ENCODE peak calls at places on chromosomes 3 and 15, in ten cellular contexts. L, R, W, B, S, Q, J, C, T and G are unnamed samples.

GRCh38 chr15:76799760-76800159 is 105.4 kb downstream of the SCAPER start:
- DNase-seq in R (no peak), J (no peak), W (peak; percentile 19), B (no peak), C (no peak), T (peak; percentile 58), S (no peak), L (no peak), Q (peak; percentile 19), G (no peak)

GRCh38 chr3:183410759-183411158 is 17.7 kb downstream of the MCF2L2 start:
- DNase-seq in Q (no peak), S (no peak), W (no peak), C (no peak), T (no peak), R (no peak), L (no peak), B (no peak), J (no peak), G (no peak)

GRCh38 chr3:150372320-150373118 is 35.6 kb upstream of the TSC22D2 start:
- DNase-seq in C (no peak), J (no peak), Q (no peak), L (no peak), W (no peak), S (no peak), T (peak; percentile 34), R (no peak), B (no peak), G (no peak)

GRCh38 chr15:41567261-41567660 is 8.2 kb downstream of the TYRO3 start:
- DNase-seq in R (no peak), L (no peak), J (no peak), S (no peak), W (no peak), T (no peak), B (no peak), C (no peak), Q (no peak), G (no peak)

GRCh38 chr15:90782450-90782849 is 65.3 kb downstream of the BLM start:
- DNase-seq in Q (no peak), S (no peak), J (no peak), R (no peak), W (no peak), C (no peak), T (no peak), L (no peak), B (no peak), G (no peak)

GRCh38 chr3:131238496-131238895 is 143.1 kb upstream of the NUDT16 start:
- DNase-seq in S (no peak), J (no peak), R (no peak), T (no peak), C (no peak), W (no peak), Q (no peak), B (no peak), L (no peak), G (no peak)

GRCh38 chr15:78044407-78045155 is 32.9 kb downstream of the TBC1D2B start:
- DNase-seq in Q (no peak), S (no peak), W (no peak), T (peak; percentile 52), J (no peak), L (no peak), B (no peak), C (no peak), R (no peak), G (no peak)

GRCh38 chr15:77040673-77041072 is 30.2 kb downstream of the TSPAN3 start:
- DNase-seq in B (no peak), R (no peak), Q (no peak), T (no peak), J (no peak), W (no peak), L (no peak), C (no peak), S (no peak), G (no peak)